ENCODE peak calls at places on chromosomes 5 and 9, in four cellular contexts. H is right atrium auricular region, Z is upper lobe of right lung, Y is cardiac muscle cell. P is an unnamed sample. For H3K9me3 and H3K4me1, the result is how much of the 10 kb centered on the place peaks cover.

GRCh38 chr9:137263506-137263905 is 8.4 kb downstream of the NELFB start:
- DNase-seq in H (no peak), Z (peak), Y (no peak), P (no peak)

GRCh38 chr5:39783756-39784421 is 359.1 kb upstream of the DAB2 start:
- DNase-seq in H (no peak), Z (no peak), Y (no peak), P (no peak)

GRCh38 chr9:124337562-124337961 is 77.7 kb downstream of the PSMB7 start:
- DNase-seq in H (no peak), Z (no peak), Y (no peak), P (no peak)

GRCh38 chr5:18305288-18305899 is 671.1 kb downstream of the TAF11L14 start:
- DNase-seq in H (no peak), Z (no peak), Y (peak), P (no peak)

GRCh38 chr5:155729684-155730059 is 597.3 kb upstream of the SGCD start:
- DNase-seq in H (no peak), Z (peak), Y (peak), P (no peak)

GRCh38 chr9:88478236-88478635 is 56.7 kb upstream of the NXNL2 start:
- DNase-seq in H (no peak), Z (no peak), Y (no peak), P (no peak)

GRCh38 chr9:113785334-113785733 is 90.8 kb upstream of the ZNF618 start:
- DNase-seq in H (no peak), Z (peak), Y (no peak), P (no peak)

GRCh38 chr9:116547729-116548426 is 139.2 kb upstream of the TRIM32 start:
- DNase-seq in H (no peak), Z (no peak), Y (no peak), P (peak)

GRCh38 chr5:177473461-177473991 is at the start of gene DBN1:
- DNase-seq in H (no peak), Z (peak), Y (peak), P (no peak)

GRCh38 chr5:18483386-18483785 is 849.1 kb downstream of the TAF11L14 start:
- DNase-seq in H (no peak), Z (no peak), Y (no peak), P (no peak)

GRCh38 chr5:24693609-24694008 is 48.8 kb upstream of the CDH10 start:
- DNase-seq in H (no peak), Z (no peak), Y (no peak), P (no peak)

DNA sequence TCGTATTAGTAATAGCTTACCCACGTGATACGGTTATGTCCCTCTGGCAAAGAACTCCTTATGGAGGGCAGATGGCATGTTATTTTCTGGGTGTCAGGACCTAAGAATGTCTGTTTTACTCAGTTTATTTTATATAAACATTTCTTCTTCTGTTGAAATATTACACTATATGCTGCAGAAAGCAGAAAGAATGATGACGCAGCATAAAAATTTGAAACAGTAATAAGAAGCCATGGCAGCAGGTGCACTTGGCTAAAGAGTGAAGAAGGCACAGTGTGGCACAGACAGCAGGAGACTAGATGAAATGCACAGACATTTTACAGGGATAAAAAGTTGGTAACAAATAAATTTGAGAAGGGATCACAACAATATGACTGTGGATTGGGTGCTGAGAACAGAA is 46.3 kb upstream of the CDH10 start:
- DNase-seq in H (no peak), Z (no peak), Y (no peak), P (no peak)
- H3K9me3 ChIP-seq in H (under half), Z (under half), Y (under half), P (under half)

GRCh38 chr5:100840769-100841168 is 62.3 kb downstream of the ST8SIA4 start:
- DNase-seq in H (no peak), Z (no peak), Y (no peak), P (no peak)

GRCh38 chr5:100846722-100847121 is 56.4 kb downstream of the ST8SIA4 start:
- DNase-seq in H (no peak), Z (no peak), Y (no peak), P (no peak)

GRCh38 chr5:100838048-100838473 is 65.0 kb downstream of the ST8SIA4 start:
- DNase-seq in H (no peak), Z (no peak), Y (no peak), P (no peak)

GRCh38 chr5:100840364-100840763 is 62.7 kb downstream of the ST8SIA4 start:
- DNase-seq in H (no peak), Z (no peak), Y (no peak), P (no peak)

DNA sequence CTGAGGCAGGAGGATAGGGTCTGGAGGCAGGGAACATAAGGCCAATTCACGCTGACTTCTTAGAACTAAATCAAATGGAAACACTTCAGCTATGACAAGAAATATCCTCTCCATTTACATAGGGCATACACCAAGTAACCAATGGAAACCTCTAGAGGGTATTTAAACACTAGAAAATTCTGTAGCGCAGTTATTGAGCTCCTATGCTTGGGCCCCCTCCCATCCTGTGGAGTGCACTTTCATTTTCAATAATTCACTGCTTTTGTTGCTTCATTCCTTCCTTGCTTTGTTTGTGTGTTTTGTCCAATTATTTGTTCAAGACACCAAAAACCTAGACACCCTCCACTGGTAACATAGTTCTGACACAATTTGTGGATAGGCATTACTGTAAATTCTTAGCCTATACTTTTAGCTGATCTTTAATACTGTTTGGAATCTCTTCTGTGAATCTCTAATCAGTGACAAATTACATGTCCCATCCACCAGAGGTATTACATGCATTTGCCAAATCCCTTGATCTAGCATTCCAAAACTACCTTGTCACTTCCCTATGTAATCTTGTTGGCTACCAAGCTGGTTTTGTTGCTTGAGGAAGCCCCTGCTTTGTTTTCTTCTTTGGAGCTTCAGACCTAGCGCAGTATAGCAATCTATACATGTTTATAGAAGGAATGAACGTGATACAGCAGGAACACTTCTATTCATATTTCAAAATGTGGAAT is 61.6 kb downstream of the ST8SIA4 start:
- DNase-seq in H (no peak), Z (no peak), Y (no peak), P (no peak)
- H3K4me1 ChIP-seq in H (under half), Z (under half), Y (under half), P (under half)

GRCh38 chr5:95723632-95724369 is 7.3 kb upstream of the RHOBTB3 start:
- DNase-seq in H (no peak), Z (no peak), Y (peak), P (no peak)
- H3K9me3 ChIP-seq in H (under half), Z (under half), Y (under half), P (under half)

DNA sequence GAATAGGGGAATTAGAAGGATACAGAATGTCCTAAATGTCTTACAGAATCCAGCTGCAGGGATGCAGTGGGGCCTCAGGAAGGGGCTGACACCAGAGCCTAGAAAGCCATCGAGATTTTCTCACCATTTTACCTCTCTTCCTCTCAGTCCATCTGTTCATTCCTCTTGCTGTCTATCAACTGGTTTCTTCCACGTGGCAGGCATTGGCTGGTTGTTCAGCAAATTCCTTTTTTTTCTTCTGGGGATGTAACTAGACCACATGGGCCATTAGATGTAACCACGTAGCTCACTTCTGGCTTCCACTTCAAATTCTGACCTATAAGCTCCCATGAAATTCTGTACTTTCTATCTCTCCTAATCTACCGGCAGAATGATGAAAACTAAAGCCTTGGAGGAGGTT is 93.6 kb upstream of the MTAP start:
- DNase-seq in H (no peak), Z (no peak), Y (no peak), P (no peak)
- H3K4me1 ChIP-seq in H (under half), Z (under half), Y (under half), P (under half)

DNA sequence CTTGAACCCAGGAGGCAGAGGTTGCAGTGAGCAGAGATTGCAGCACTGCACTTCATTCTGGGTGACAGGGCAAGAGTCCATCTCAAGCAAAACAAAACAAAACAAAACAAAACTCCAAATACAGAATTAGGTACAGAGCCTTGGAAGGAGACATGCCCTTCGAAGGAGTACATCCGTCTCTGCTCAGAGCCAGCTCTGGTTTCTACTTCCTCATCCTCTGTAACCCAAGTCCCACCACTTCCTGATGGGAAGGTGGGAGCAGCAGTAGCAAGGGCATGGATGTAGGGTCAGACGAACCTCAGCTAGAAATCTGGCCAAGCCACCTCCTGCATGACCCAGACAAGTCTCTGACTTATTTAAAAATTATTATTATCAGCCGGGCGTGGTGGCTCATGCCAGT is 16.5 kb upstream of the STXBP1 start:
- DNase-seq in H (no peak), Z (no peak), Y (no peak), P (no peak)
- H3K9me3 ChIP-seq in H (under half), Z (under half), Y (under half), P (under half)

GRCh38 chr5:79821-80220 is 12.1 kb upstream of the PLEKHG4B start:
- DNase-seq in H (no peak), Z (no peak), Y (no peak), P (peak)

GRCh38 chr5:77957-78804 is 13.8 kb upstream of the PLEKHG4B start:
- DNase-seq in H (no peak), Z (no peak), Y (peak), P (peak)

GRCh38 chr5:77546-77945 is 14.4 kb upstream of the PLEKHG4B start:
- DNase-seq in H (no peak), Z (no peak), Y (no peak), P (peak)

GRCh38 chr5:78805-79149 is 13.2 kb upstream of the PLEKHG4B start:
- DNase-seq in H (no peak), Z (no peak), Y (no peak), P (no peak)

DNA sequence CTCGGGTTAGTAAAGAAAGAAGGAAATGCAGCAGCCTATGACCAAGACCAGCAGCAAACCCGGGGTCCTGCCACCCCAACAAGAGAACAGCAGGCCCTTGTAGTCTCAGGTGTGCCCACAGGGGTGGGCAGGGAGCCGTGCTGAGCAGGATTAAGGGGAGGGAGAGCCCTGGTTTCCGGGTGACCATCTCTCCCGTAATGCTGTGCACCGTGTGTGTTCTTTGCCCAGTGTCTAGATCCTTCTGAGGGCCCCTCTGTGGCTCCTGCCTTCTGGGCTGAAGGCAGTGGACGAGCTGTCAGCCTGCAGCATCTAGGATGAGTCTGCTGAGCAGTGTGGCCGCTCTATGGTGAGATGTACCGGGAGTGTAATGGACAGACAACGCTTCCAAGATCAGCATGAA is 12.7 kb upstream of the PLEKHG4B start:
- DNase-seq in H (no peak), Z (no peak), Y (no peak), P (peak)
- H3K4me1 ChIP-seq in H (under half), Z (under half), Y (under half), P (under half)

DNA sequence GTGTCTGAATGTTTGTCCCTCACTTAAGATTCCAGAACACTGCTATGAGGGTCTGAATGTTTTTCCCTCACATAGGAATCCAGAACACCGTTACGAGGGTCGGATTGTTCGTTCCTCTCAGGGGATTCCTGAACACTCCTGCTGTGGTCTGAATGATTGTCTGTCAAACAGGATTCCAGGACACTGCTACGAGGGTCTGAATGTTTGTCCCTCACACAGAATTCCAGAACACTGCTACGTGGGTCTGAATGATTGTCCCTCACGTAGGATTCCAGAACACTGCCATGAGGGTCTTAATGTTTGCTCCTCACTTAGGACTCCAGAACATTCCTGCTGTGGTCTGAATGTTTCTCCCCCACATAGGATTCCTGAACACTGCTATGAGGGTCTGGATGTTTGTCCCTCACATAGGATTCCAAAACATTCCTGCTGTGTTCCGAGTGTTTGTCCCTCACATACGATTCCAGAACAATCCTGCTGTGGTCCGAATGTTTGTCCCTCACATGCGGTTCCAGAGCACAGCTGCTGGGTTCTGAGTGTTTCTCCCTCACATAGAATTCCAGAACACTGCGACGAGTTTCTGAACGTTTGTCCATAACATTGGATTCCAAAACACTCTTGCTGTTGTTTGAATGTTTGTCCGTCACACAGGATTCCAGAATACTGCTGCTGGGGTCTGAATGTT is 199.5 kb downstream of the FOXD4L6 start:
- DNase-seq in H (peak), Z (no peak), Y (no peak), P (peak)
- H3K9me3 ChIP-seq in H (under half), Z (half or more), Y (under half), P (under half)

P was measured in esophagus muscularis mucosa.